ENCODE peak calls at places on chromosomes 13 and 19, in five cellular contexts. Y, W, Z, K and L are unnamed samples.

GRCh38 chr19:55383279-55383788 is 758 bp downstream of the TMEM238 start:
- DNase-seq in W (no peak), Z (no peak), Y (no peak), K (no peak), L (no peak)

GRCh38 chr13:28657784-28658538 is 969 bp upstream of the POMP start:
- DNase-seq in K (no peak), Y (no peak), Z (peak; percentile 53), W (peak; percentile 48), L (peak; percentile 35)

GRCh38 chr13:114119196-114119595 is 13.2 kb downstream of the RASA3 start:
- DNase-seq in K (no peak), W (peak; percentile 84), Z (peak; percentile 92), Y (no peak), L (peak; percentile 91)

GRCh38 chr13:20354722-20355121 is 122.6 kb upstream of the GJB6 start:
- DNase-seq in Z (no peak), Y (no peak), K (no peak), W (no peak), L (no peak)

GRCh38 chr13:95697052-95697680 is 20.2 kb downstream of the DNAJC3 start:
- DNase-seq in K (no peak), Y (no peak), W (no peak), Z (no peak), L (no peak)

GRCh38 chr13:59391696-59392095 is 772.0 kb downstream of the DIAPH3 start:
- DNase-seq in W (peak; percentile 70), K (no peak), Y (peak; percentile 26), Z (peak; percentile 86), L (peak; percentile 73)

GRCh38 chr19:34430738-34431625 is 2.8 kb downstream of the UBA2 start:
- DNase-seq in Z (peak; percentile 70), K (no peak), Y (no peak), W (peak; percentile 72), L (peak; percentile 53)

GRCh38 chr13:113151745-113152707 is 6.4 kb upstream of the PROZ start:
- DNase-seq in Y (no peak), K (peak; percentile 60), Z (peak; percentile 41), W (peak; percentile 79), L (peak; percentile 71)

GRCh38 chr19:577439-578392 is 5.3 kb downstream of the BSG start:
- DNase-seq in W (no peak), Y (no peak), K (peak; percentile 49), Z (no peak), L (no peak)

GRCh38 chr13:98664924-98665637 is 87.4 kb downstream of the SLC15A1 start:
- DNase-seq in Z (no peak), Y (no peak), K (no peak), W (peak; percentile 3), L (no peak)

GRCh38 chr13:51873837-51874236 is 12.1 kb downstream of the CCDC70 start:
- DNase-seq in Z (no peak), W (no peak), K (no peak), Y (no peak), L (peak; percentile 12)

GRCh38 chr19:39416626-39417120 is 4.2 kb downstream of the PLEKHG2 start:
- DNase-seq in Y (no peak), K (no peak), W (no peak), Z (no peak), L (no peak)

GRCh38 chr19:14467816-14468215 is 7.3 kb downstream of the PTGER1 start:
- DNase-seq in Z (no peak), Y (no peak), K (no peak), W (no peak), L (no peak)
- TF ChIP-seq CTCF in Z (no peak), Y (no peak), K (no peak), W (no peak), L (no peak)

DNA sequence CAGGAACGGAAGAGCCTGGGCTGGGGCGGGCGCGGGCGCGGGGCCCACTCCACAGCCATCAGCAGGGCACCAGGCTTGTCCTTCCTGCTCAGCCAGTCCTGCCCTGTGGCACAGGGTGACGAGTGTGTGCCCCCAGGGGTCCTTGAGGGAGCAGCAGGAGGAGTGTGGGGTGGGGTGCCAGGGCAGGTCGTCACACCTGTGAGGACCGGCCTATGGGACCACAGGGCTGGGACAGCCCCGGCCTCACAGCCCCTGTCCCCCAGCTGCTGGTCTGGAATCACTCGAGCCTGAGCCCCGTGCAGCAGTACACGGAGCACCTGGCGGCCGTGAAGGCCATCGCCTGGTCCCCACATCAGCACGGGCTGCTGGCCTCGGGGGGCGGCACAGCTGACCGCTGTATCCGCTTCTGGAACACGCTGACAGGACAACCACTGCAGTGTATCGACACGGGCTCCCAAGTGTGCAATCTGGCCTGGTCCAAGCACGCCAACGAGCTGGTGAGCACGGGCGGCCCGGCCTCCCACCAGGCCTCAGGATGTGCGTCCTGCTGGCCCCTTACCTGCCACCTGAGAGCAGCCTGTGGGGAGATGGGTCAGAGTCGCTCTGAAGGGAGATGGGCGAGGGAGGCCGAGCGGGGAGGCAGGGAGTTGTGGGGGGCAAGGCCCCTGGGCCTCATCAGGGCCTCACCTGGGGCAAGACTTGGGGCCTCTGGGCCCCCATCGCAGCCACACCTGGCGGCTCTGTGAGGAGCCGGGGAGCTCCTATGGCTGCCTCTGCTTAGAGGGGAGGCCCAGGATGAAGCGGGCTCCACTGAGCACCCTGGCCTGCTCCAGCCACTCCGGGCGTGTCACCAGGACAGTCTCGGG is 6.6 kb upstream of the TEKTIP1 start:
- DNase-seq in W (no peak), Z (no peak), Y (no peak), K (no peak), L (no peak)
- TF ChIP-seq CTCF in W (no peak), Z (no peak), Y (no peak), K (no peak), L (no peak)

DNA sequence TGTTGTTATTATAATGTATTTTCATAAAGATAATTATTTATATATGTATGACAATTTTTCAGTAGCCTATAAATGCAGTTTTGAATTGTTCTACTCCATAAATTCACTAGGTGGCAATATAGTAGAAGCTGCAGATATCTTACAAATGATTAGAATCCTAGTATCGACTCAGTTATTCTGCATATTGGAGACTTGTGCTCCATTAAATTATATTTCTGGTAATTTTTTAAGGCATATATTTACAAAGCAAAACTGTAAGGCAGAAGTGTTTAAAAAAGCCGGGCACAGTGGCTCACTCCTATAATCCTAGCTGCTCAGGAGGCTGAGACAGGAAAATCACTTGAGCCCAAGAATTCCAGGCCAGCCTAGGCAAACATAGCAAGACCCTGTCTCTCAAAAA is 58.7 kb downstream of the DPY19L3 start:
- DNase-seq in Y (no peak), K (no peak), W (peak; percentile 18), Z (peak; percentile 36), L (peak; percentile 23)
- TF ChIP-seq CTCF in Y (peak; percentile 32), K (peak; percentile 50), W (peak; percentile 39), Z (peak; percentile 43), L (peak; percentile 52)

GRCh38 chr19:7830823-7831222 is 805 bp downstream of the EVI5L start:
- DNase-seq in K (no peak), Z (no peak), Y (no peak), W (no peak), L (no peak)

GRCh38 chr19:7832781-7833180 is 2.8 kb downstream of the EVI5L start:
- DNase-seq in Y (no peak), W (no peak), Z (peak; percentile 30), K (no peak), L (peak; percentile 22)

GRCh38 chr19:7832009-7832408 is 2.0 kb downstream of the EVI5L start:
- DNase-seq in K (no peak), Z (no peak), W (no peak), Y (no peak), L (no peak)

GRCh38 chr19:7830272-7830771 is 304 bp downstream of the EVI5L start:
- DNase-seq in Y (no peak), Z (no peak), K (no peak), W (no peak), L (no peak)

DNA sequence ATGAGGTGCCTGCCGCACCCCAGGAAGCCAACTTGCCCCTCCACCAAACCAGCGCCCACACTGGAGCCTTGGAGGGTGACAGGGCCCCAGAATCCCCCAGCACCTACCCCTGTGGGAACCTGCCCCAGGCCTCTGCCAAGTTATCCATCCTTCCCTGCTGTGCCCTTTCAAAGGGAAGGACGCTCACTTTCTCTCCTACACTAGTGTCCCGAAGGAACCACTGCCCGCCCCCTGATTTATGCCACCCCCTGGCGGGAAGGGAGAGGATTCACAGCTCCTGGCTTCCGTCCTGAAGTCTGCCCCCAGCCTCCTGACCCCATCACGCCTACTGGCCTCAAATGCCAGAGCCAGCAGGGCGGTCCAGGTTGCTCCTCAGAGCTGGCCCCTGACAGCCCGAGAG is 1.4 kb downstream of the EVI5L start:
- DNase-seq in Z (peak; percentile 44), Y (no peak), K (no peak), W (peak; percentile 54), L (peak; percentile 46)
- TF ChIP-seq CTCF in Z (peak; percentile 40), Y (peak; percentile 25), K (no peak), W (peak; percentile 53), L (peak; percentile 50)

GRCh38 chr19:35608250-35608649 is 4.3 kb upstream of the HAUS5 start:
- DNase-seq in Y (no peak), Z (no peak), W (no peak), K (no peak), L (no peak)
- TF ChIP-seq CTCF in Y (no peak), Z (no peak), W (no peak), K (no peak), L (no peak)

GRCh38 chr19:3593156-3593555 is 7.9 kb downstream of the GIPC3 start:
- DNase-seq in W (no peak), K (no peak), Z (no peak), Y (no peak), L (no peak)
- TF ChIP-seq CTCF in W (no peak), K (no peak), Z (no peak), Y (no peak), L (no peak)

GRCh38 chr19:15892012-15892411 is 5.9 kb downstream of the CYP4F2 start:
- DNase-seq in K (no peak), Z (no peak), W (no peak), Y (no peak), L (no peak)
- TF ChIP-seq CTCF in K (no peak), Z (no peak), W (no peak), Y (no peak), L (no peak)

DNA sequence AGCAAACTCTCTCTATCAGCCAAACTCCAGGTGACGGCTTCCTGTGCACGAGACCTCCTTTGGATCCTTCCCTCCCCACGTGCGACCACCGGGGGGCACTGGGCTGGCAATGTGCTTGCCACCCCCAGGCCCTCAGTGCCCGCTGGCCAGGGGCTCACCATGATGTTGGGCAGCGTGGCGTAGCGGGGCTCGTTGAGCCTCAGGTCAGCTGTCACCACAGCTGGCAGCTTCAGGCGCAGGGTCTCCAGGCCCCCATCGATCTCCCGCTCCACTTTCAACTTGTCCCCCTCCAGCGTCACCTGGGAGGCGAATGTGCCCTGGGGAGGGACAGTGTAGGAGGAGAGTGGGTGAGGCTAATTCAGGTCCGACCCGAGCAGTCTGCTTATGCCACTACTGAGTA is 4.8 kb upstream of the VSIG10L start:
- DNase-seq in W (no peak), Z (no peak), K (no peak), Y (no peak), L (no peak)
- TF ChIP-seq CTCF in W (no peak), Z (no peak), K (no peak), Y (no peak), L (no peak)